ENCODE peak calls at places on chromosomes 3 and 15, in ten cellular contexts. One of them, this sample, is unnamed. For H3K36me3, the result is how much of the 10 kb centered on the place peaks cover.

GRCh38 chr3:79038636-79039035 is 729.2 kb downstream of the ROBO1 start:
- DNase-seq in mammary epithelial cell: no peak
- DNase-seq in effector memory CD4-positive, alpha-beta T cell: no peak
- DNase-seq in right atrium auricular region: no peak
- DNase-seq in mucosa of descending colon: no peak
- DNase-seq in small intestine: no peak
- DNase-seq in K562: no peak
- DNase-seq in iPS DF 6.9: no peak
- DNase-seq in CD8-positive, alpha-beta T cell: no peak
- DNase-seq in lung: no peak
- DNase-seq in this sample: no peak

GRCh38 chr15:82710208-82710555 is 507 bp upstream of the AP3B2 start:
- DNase-seq in effector memory CD4-positive, alpha-beta T cell: no peak
- DNase-seq in mammary epithelial cell: no peak
- DNase-seq in lung: no peak
- DNase-seq in iPS DF 6.9: no peak
- DNase-seq in K562: no peak
- DNase-seq in small intestine: no peak
- DNase-seq in mucosa of descending colon: no peak
- DNase-seq in right atrium auricular region: no peak
- DNase-seq in CD8-positive, alpha-beta T cell: no peak
- DNase-seq in this sample: no peak

GRCh38 chr3:98333989-98334606 is 19.6 kb upstream of the OR5K4 start:
- DNase-seq in mucosa of descending colon: no peak
- DNase-seq in mammary epithelial cell: peak
- DNase-seq in effector memory CD4-positive, alpha-beta T cell: no peak
- DNase-seq in CD8-positive, alpha-beta T cell: no peak
- DNase-seq in lung: no peak
- DNase-seq in right atrium auricular region: no peak
- DNase-seq in K562: no peak
- DNase-seq in iPS DF 6.9: no peak
- DNase-seq in small intestine: no peak
- DNase-seq in this sample: peak

GRCh38 chr3:129461461-129462146 is 21.6 kb downstream of the IFT122 start:
- DNase-seq in lung: no peak
- DNase-seq in iPS DF 6.9: no peak
- DNase-seq in mammary epithelial cell: peak
- DNase-seq in small intestine: no peak
- DNase-seq in effector memory CD4-positive, alpha-beta T cell: no peak
- DNase-seq in mucosa of descending colon: no peak
- DNase-seq in right atrium auricular region: no peak
- DNase-seq in CD8-positive, alpha-beta T cell: no peak
- DNase-seq in K562: peak
- DNase-seq in this sample: peak

GRCh38 chr3:77467702-77468407 is 428.0 kb downstream of the ROBO2 start:
- DNase-seq in CD8-positive, alpha-beta T cell: no peak
- DNase-seq in right atrium auricular region: no peak
- DNase-seq in K562: no peak
- DNase-seq in lung: peak
- DNase-seq in mammary epithelial cell: no peak
- DNase-seq in effector memory CD4-positive, alpha-beta T cell: no peak
- DNase-seq in iPS DF 6.9: no peak
- DNase-seq in small intestine: no peak
- DNase-seq in mucosa of descending colon: no peak
- DNase-seq in this sample: no peak

GRCh38 chr3:42839616-42840015 is 30.4 kb downstream of the ACKR2 start:
- DNase-seq in lung: no peak
- DNase-seq in mammary epithelial cell: peak
- DNase-seq in right atrium auricular region: no peak
- DNase-seq in K562: peak
- DNase-seq in mucosa of descending colon: no peak
- DNase-seq in effector memory CD4-positive, alpha-beta T cell: no peak
- DNase-seq in iPS DF 6.9: no peak
- DNase-seq in CD8-positive, alpha-beta T cell: peak
- DNase-seq in small intestine: peak
- DNase-seq in this sample: peak

GRCh38 chr3:45657853-45658252 is 31.3 kb upstream of the SACM1L start:
- DNase-seq in lung: no peak
- DNase-seq in right atrium auricular region: no peak
- DNase-seq in mucosa of descending colon: no peak
- DNase-seq in effector memory CD4-positive, alpha-beta T cell: no peak
- DNase-seq in iPS DF 6.9: no peak
- DNase-seq in mammary epithelial cell: no peak
- DNase-seq in K562: no peak
- DNase-seq in CD8-positive, alpha-beta T cell: no peak
- DNase-seq in small intestine: no peak
- DNase-seq in this sample: no peak

GRCh38 chr3:126340081-126340511 is 17.1 kb downstream of the KLF15 start:
- DNase-seq in effector memory CD4-positive, alpha-beta T cell: no peak
- DNase-seq in small intestine: no peak
- DNase-seq in K562: no peak
- DNase-seq in right atrium auricular region: peak
- DNase-seq in iPS DF 6.9: no peak
- DNase-seq in mammary epithelial cell: no peak
- DNase-seq in CD8-positive, alpha-beta T cell: no peak
- DNase-seq in lung: no peak
- DNase-seq in mucosa of descending colon: peak
- DNase-seq in this sample: no peak

GRCh38 chr3:193261970-193262369 is 20.9 kb downstream of the PLAAT1 start:
- DNase-seq in small intestine: no peak
- DNase-seq in right atrium auricular region: no peak
- DNase-seq in lung: no peak
- DNase-seq in iPS DF 6.9: no peak
- DNase-seq in mucosa of descending colon: no peak
- DNase-seq in mammary epithelial cell: no peak
- DNase-seq in effector memory CD4-positive, alpha-beta T cell: no peak
- DNase-seq in K562: no peak
- DNase-seq in CD8-positive, alpha-beta T cell: no peak
- DNase-seq in this sample: no peak

GRCh38 chr3:210649-211048 is 14.1 kb downstream of the CHL1 start:
- DNase-seq in iPS DF 6.9: no peak
- DNase-seq in mucosa of descending colon: no peak
- DNase-seq in K562: no peak
- DNase-seq in lung: no peak
- DNase-seq in effector memory CD4-positive, alpha-beta T cell: no peak
- DNase-seq in CD8-positive, alpha-beta T cell: no peak
- DNase-seq in small intestine: no peak
- DNase-seq in right atrium auricular region: no peak
- DNase-seq in mammary epithelial cell: no peak
- DNase-seq in this sample: no peak

DNA sequence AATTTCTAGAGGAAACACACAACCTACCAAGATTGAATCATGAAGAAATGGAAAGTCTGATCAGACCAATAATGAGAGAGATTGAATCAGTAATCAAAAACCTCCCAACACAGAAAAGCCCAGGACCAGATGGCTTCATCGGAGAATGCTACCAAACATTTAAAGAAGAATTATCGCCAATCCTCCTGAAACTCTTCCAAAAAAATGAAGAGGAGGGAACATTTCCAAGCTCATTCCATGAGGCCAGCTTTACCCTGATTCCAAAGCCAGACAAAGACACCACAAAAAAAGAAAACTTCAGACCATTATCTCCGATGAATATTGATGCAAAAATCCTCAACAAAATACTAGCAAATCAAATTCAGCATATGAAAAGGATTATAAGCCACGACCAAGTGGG is 94.1 kb downstream of the SENP2 start:
- DNase-seq in CD8-positive, alpha-beta T cell: no peak
- DNase-seq in small intestine: no peak
- DNase-seq in mucosa of descending colon: no peak
- DNase-seq in mammary epithelial cell: no peak
- DNase-seq in right atrium auricular region: no peak
- DNase-seq in K562: no peak
- DNase-seq in effector memory CD4-positive, alpha-beta T cell: no peak
- DNase-seq in iPS DF 6.9: no peak
- DNase-seq in lung: no peak
- DNase-seq in this sample: no peak
- H3K36me3 ChIP-seq in CD8-positive, alpha-beta T cell: under half
- H3K36me3 ChIP-seq in small intestine: under half
- H3K36me3 ChIP-seq in mucosa of descending colon: under half
- H3K36me3 ChIP-seq in mammary epithelial cell: under half
- H3K36me3 ChIP-seq in right atrium auricular region: under half
- H3K36me3 ChIP-seq in K562: half or more
- H3K36me3 ChIP-seq in effector memory CD4-positive, alpha-beta T cell: under half
- H3K36me3 ChIP-seq in iPS DF 6.9: under half
- H3K36me3 ChIP-seq in lung: under half
- H3K36me3 ChIP-seq in this sample: half or more

GRCh38 chr15:25787381-25787780 is 75.7 kb downstream of the ATP10A start:
- DNase-seq in small intestine: no peak
- DNase-seq in CD8-positive, alpha-beta T cell: no peak
- DNase-seq in K562: no peak
- DNase-seq in mammary epithelial cell: no peak
- DNase-seq in mucosa of descending colon: no peak
- DNase-seq in lung: no peak
- DNase-seq in effector memory CD4-positive, alpha-beta T cell: no peak
- DNase-seq in right atrium auricular region: no peak
- DNase-seq in iPS DF 6.9: no peak
- DNase-seq in this sample: no peak

GRCh38 chr15:25787855-25788521 is 75.1 kb downstream of the ATP10A start:
- DNase-seq in effector memory CD4-positive, alpha-beta T cell: no peak
- DNase-seq in right atrium auricular region: peak
- DNase-seq in small intestine: no peak
- DNase-seq in iPS DF 6.9: no peak
- DNase-seq in K562: no peak
- DNase-seq in mammary epithelial cell: no peak
- DNase-seq in CD8-positive, alpha-beta T cell: no peak
- DNase-seq in lung: peak
- DNase-seq in mucosa of descending colon: no peak
- DNase-seq in this sample: no peak

GRCh38 chr15:25789616-25790002 is 73.5 kb downstream of the ATP10A start:
- DNase-seq in K562: no peak
- DNase-seq in mucosa of descending colon: no peak
- DNase-seq in CD8-positive, alpha-beta T cell: no peak
- DNase-seq in effector memory CD4-positive, alpha-beta T cell: no peak
- DNase-seq in lung: no peak
- DNase-seq in small intestine: no peak
- DNase-seq in iPS DF 6.9: no peak
- DNase-seq in right atrium auricular region: no peak
- DNase-seq in mammary epithelial cell: no peak
- DNase-seq in this sample: no peak

GRCh38 chr15:25790003-25790660 is 73.0 kb downstream of the ATP10A start:
- DNase-seq in K562: no peak
- DNase-seq in effector memory CD4-positive, alpha-beta T cell: no peak
- DNase-seq in mammary epithelial cell: no peak
- DNase-seq in CD8-positive, alpha-beta T cell: no peak
- DNase-seq in mucosa of descending colon: no peak
- DNase-seq in small intestine: no peak
- DNase-seq in right atrium auricular region: peak
- DNase-seq in lung: no peak
- DNase-seq in iPS DF 6.9: no peak
- DNase-seq in this sample: no peak

DNA sequence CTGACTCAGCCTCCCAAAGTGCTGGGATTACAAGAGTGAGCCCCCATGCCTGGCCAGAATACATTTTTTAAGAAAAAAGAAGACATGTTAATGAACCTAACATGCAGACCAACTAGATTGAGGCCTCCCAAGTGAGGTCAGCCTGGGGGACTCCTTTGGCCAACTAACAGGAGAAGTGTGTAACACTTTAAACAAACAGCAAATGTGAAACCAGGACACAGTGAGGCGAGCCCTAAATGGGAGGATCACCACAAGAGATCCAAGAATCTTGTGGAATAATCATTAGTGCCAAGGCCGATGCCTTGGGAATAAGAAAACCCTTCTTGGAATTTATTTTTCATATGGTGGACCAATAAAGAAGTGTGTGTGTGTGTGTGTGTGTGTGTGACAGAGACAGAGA is 73.9 kb downstream of the ATP10A start:
- DNase-seq in mammary epithelial cell: no peak
- DNase-seq in small intestine: no peak
- DNase-seq in iPS DF 6.9: no peak
- DNase-seq in CD8-positive, alpha-beta T cell: no peak
- DNase-seq in lung: no peak
- DNase-seq in right atrium auricular region: no peak
- DNase-seq in mucosa of descending colon: no peak
- DNase-seq in K562: no peak
- DNase-seq in effector memory CD4-positive, alpha-beta T cell: no peak
- DNase-seq in this sample: no peak
- H3K36me3 ChIP-seq in mammary epithelial cell: under half
- H3K36me3 ChIP-seq in small intestine: under half
- H3K36me3 ChIP-seq in iPS DF 6.9: under half
- H3K36me3 ChIP-seq in CD8-positive, alpha-beta T cell: under half
- H3K36me3 ChIP-seq in lung: under half
- H3K36me3 ChIP-seq in right atrium auricular region: under half
- H3K36me3 ChIP-seq in mucosa of descending colon: under half
- H3K36me3 ChIP-seq in K562: under half
- H3K36me3 ChIP-seq in effector memory CD4-positive, alpha-beta T cell: under half
- H3K36me3 ChIP-seq in this sample: under half

DNA sequence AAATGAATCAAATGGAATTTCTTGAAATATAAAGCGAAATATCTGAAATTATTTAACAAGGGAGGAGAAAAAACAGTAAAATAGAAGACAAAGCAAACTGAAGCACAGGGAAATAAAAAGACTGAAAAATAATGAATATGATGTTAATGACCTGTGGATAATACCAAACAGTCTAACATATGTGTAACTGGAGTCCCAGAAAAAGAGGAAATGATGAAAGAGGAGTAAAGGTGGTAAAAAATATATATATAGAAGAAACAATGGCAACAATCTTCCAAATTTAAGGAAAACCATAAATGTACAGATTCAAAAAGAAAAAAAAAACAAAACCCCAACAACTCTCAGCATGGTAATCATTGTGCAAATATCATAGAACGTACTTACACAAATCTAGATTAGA is 21.2 kb downstream of the UBE3A start:
- DNase-seq in effector memory CD4-positive, alpha-beta T cell: no peak
- DNase-seq in mammary epithelial cell: no peak
- DNase-seq in K562: no peak
- DNase-seq in small intestine: no peak
- DNase-seq in CD8-positive, alpha-beta T cell: no peak
- DNase-seq in mucosa of descending colon: no peak
- DNase-seq in right atrium auricular region: no peak
- DNase-seq in iPS DF 6.9: no peak
- DNase-seq in lung: no peak
- DNase-seq in this sample: no peak
- H3K36me3 ChIP-seq in effector memory CD4-positive, alpha-beta T cell: under half
- H3K36me3 ChIP-seq in mammary epithelial cell: under half
- H3K36me3 ChIP-seq in K562: under half
- H3K36me3 ChIP-seq in small intestine: under half
- H3K36me3 ChIP-seq in CD8-positive, alpha-beta T cell: under half
- H3K36me3 ChIP-seq in mucosa of descending colon: under half
- H3K36me3 ChIP-seq in right atrium auricular region: under half
- H3K36me3 ChIP-seq in iPS DF 6.9: under half
- H3K36me3 ChIP-seq in lung: under half
- H3K36me3 ChIP-seq in this sample: under half

DNA sequence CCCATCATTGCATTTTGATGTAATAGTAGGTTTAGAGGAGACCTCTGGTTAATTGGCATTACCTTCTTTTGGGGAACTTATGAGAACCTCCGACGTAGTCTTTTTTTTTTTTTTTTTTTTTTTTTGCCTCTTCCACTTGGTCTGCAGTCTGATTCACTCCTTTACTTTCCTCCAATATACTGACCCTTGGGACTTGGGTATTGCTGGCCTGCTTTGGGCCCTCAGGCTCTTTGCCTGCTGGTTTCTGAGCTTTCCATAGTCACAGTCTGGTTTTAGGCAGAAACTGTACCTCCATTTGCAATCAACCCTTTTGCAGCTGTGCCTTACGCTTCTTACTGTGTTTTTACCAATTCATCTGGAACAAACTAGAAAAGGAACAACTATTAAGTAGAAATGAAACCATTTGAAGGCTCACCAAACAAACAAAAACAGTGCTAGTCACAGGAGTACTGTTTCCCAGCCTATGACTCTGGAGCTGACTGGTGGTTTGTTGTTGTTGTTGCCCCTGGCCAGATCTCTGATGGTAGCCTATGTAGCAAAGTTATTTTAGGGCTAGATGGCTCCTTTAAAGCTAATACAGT is 272.8 kb downstream of the BBX start:
- DNase-seq in mammary epithelial cell: no peak
- DNase-seq in effector memory CD4-positive, alpha-beta T cell: no peak
- DNase-seq in small intestine: no peak
- DNase-seq in right atrium auricular region: no peak
- DNase-seq in lung: no peak
- DNase-seq in K562: no peak
- DNase-seq in mucosa of descending colon: no peak
- DNase-seq in CD8-positive, alpha-beta T cell: no peak
- DNase-seq in iPS DF 6.9: no peak
- DNase-seq in this sample: no peak
- H3K36me3 ChIP-seq in mammary epithelial cell: under half
- H3K36me3 ChIP-seq in effector memory CD4-positive, alpha-beta T cell: under half
- H3K36me3 ChIP-seq in small intestine: under half
- H3K36me3 ChIP-seq in right atrium auricular region: under half
- H3K36me3 ChIP-seq in lung: under half
- H3K36me3 ChIP-seq in K562: under half
- H3K36me3 ChIP-seq in mucosa of descending colon: under half
- H3K36me3 ChIP-seq in CD8-positive, alpha-beta T cell: under half
- H3K36me3 ChIP-seq in iPS DF 6.9: under half
- H3K36me3 ChIP-seq in this sample: under half

This sample was measured in PC-9.